ENCODE peak calls at places on chromosomes 5 and 9, in four cellular contexts. H is GM23338, O is K562, Y is GM12878. C is an unnamed sample.

GRCh38 chr9:134870746-134871667 is 9.6 kb upstream of the FCN2 start:
- DNase-seq in H (no peak), O (no peak), Y (no peak), C (peak; percentile 18)

GRCh38 chr5:140182803-140183367 is 7.9 kb downstream of the CYSTM1 start:
- DNase-seq in H (peak; percentile 20), O (peak; percentile 61), Y (no peak), C (no peak)

GRCh38 chr9:130530932-130531331 is 48.4 kb upstream of the FUBP3 start:
- DNase-seq in H (no peak), O (no peak), Y (no peak), C (peak; percentile 79)

GRCh38 chr5:142808778-142809606 is 38.8 kb downstream of the ARHGAP26 start:
- DNase-seq in H (no peak), O (no peak), Y (no peak), C (no peak)

GRCh38 chr5:98464737-98465330 is 308.6 kb upstream of the RGMB start:
- DNase-seq in H (no peak), O (no peak), Y (no peak), C (no peak)

GRCh38 chr9:136093331-136093986 is 1.6 kb downstream of the NACC2 start:
- DNase-seq in H (no peak), O (peak; percentile 80), Y (no peak), C (no peak)

GRCh38 chr5:175590471-175590881 is 67.4 kb upstream of the HRH2 start:
- DNase-seq in H (no peak), O (no peak), Y (no peak), C (no peak)

GRCh38 chr5:11385251-11385900 is 518.9 kb downstream of the CTNND2 start:
- DNase-seq in H (peak; percentile 34), O (no peak), Y (no peak), C (no peak)

GRCh38 chr5:13745508-13745907 is 199.0 kb downstream of the DNAH5 start:
- DNase-seq in H (peak; percentile 23), O (no peak), Y (no peak), C (no peak)

GRCh38 chr5:152532714-152533113 is 127.6 kb upstream of the NMUR2 start:
- DNase-seq in H (peak; percentile 82), O (peak; percentile 55), Y (peak; percentile 15), C (no peak)

GRCh38 chr5:175347931-175348330 is 96.1 kb downstream of the DRD1 start:
- DNase-seq in H (no peak), O (no peak), Y (no peak), C (no peak)

GRCh38 chr9:71762900-71763653 is 5.2 kb downstream of the CEMIP2 start:
- DNase-seq in H (no peak), O (no peak), Y (no peak), C (no peak)

GRCh38 chr5:7745882-7746735 is 104.8 kb downstream of the CFAP90 start:
- DNase-seq in H (peak; percentile 96), O (peak; percentile 80), Y (no peak), C (peak; percentile 5)

GRCh38 chr5:113294341-113295110 is 140.3 kb downstream of the TSSK1B start:
- DNase-seq in H (peak; percentile 88), O (peak; percentile 38), Y (no peak), C (peak; percentile 71)

GRCh38 chr9:37197158-37198033 is 77.0 kb downstream of the ZCCHC7 start:
- DNase-seq in H (peak; percentile 34), O (peak; percentile 96), Y (peak; percentile 79), C (no peak)

GRCh38 chr5:55338810-55339243 is 31.0 kb downstream of the MTREX start:
- DNase-seq in H (no peak), O (no peak), Y (peak; percentile 48), C (no peak)

GRCh38 chr5:160421625-160422258 is at the start of gene PTTG1:
- DNase-seq in H (peak; percentile 99), O (peak; percentile 99), Y (peak; percentile 80), C (peak; percentile 97)

GRCh38 chr5:34813473-34813872 is 25.5 kb upstream of the TTC23L start:
- DNase-seq in H (no peak), O (no peak), Y (no peak), C (no peak)

GRCh38 chr9:94697972-94698581 is 28.4 kb upstream of the AOPEP start:
- DNase-seq in H (peak; percentile 34), O (no peak), Y (no peak), C (no peak)

GRCh38 chr9:36566813-36567217 is 5.9 kb upstream of the MELK start:
- DNase-seq in H (no peak), O (no peak), Y (no peak), C (no peak)

GRCh38 chr9:93941493-93941892 is 13.7 kb downstream of the BARX1 start:
- DNase-seq in H (no peak), O (no peak), Y (no peak), C (no peak)

GRCh38 chr9:120808931-120809330 is 15.7 kb upstream of the FBXW2 start:
- DNase-seq in H (no peak), O (no peak), Y (no peak), C (no peak)

GRCh38 chr9:16469184-16469583 is 401.3 kb downstream of the BNC2 start:
- DNase-seq in H (no peak), O (no peak), Y (no peak), C (no peak)

GRCh38 chr5:137022043-137022442 is 477.1 kb downstream of the SPOCK1 start:
- DNase-seq in H (no peak), O (no peak), Y (no peak), C (no peak)

GRCh38 chr9:4678679-4679267 is 596 bp upstream of the CDC37L1 start:
- DNase-seq in H (peak; percentile 43), O (peak; percentile 24), Y (no peak), C (no peak)

GRCh38 chr5:43203373-43203772 is 11.3 kb downstream of the NIM1K start:
- DNase-seq in H (no peak), O (no peak), Y (no peak), C (no peak)

GRCh38 chr9:122777052-122777451 is 11.7 kb upstream of the OR5C1 start:
- DNase-seq in H (no peak), O (no peak), Y (no peak), C (no peak)

GRCh38 chr9:79263666-79264460 is 307.9 kb upstream of the TLE4 start:
- DNase-seq in H (no peak), O (no peak), Y (no peak), C (no peak)

GRCh38 chr5:103289024-103289423 is 30.5 kb downstream of the MACIR start:
- DNase-seq in H (no peak), O (no peak), Y (no peak), C (no peak)

GRCh38 chr9:75672478-75672877 is 218.0 kb upstream of the PCSK5 start:
- DNase-seq in H (no peak), O (no peak), Y (no peak), C (no peak)

GRCh38 chr5:62938927-62939326 is 360.3 kb downstream of the LRRC70 start:
- DNase-seq in H (peak; percentile 48), O (no peak), Y (no peak), C (no peak)

GRCh38 chr9:121568541-121569265 is 69.1 kb upstream of the GGTA1 start:
- DNase-seq in H (no peak), O (no peak), Y (no peak), C (no peak)

GRCh38 chr5:179568731-179569130 is 18.4 kb downstream of the RUFY1 start:
- DNase-seq in H (no peak), O (no peak), Y (no peak), C (no peak)

GRCh38 chr9:88322906-88323566 is 65.2 kb upstream of the SPIN1 start:
- DNase-seq in H (no peak), O (no peak), Y (no peak), C (no peak)

GRCh38 chr9:99436636-99437035 is 214.6 kb downstream of the SEC61B start:
- DNase-seq in H (no peak), O (no peak), Y (no peak), C (no peak)

GRCh38 chr5:173629628-173630027 is 13.2 kb upstream of the BOD1 start:
- DNase-seq in H (peak; percentile 79), O (peak; percentile 57), Y (no peak), C (no peak)

GRCh38 chr9:127049044-127049443 is 73.4 kb downstream of the ANGPTL2 start:
- DNase-seq in H (no peak), O (no peak), Y (peak; percentile 69), C (no peak)

GRCh38 chr9:98778251-98778650 is 18.1 kb downstream of the ANKS6 start:
- DNase-seq in H (no peak), O (no peak), Y (no peak), C (no peak)

DNA sequence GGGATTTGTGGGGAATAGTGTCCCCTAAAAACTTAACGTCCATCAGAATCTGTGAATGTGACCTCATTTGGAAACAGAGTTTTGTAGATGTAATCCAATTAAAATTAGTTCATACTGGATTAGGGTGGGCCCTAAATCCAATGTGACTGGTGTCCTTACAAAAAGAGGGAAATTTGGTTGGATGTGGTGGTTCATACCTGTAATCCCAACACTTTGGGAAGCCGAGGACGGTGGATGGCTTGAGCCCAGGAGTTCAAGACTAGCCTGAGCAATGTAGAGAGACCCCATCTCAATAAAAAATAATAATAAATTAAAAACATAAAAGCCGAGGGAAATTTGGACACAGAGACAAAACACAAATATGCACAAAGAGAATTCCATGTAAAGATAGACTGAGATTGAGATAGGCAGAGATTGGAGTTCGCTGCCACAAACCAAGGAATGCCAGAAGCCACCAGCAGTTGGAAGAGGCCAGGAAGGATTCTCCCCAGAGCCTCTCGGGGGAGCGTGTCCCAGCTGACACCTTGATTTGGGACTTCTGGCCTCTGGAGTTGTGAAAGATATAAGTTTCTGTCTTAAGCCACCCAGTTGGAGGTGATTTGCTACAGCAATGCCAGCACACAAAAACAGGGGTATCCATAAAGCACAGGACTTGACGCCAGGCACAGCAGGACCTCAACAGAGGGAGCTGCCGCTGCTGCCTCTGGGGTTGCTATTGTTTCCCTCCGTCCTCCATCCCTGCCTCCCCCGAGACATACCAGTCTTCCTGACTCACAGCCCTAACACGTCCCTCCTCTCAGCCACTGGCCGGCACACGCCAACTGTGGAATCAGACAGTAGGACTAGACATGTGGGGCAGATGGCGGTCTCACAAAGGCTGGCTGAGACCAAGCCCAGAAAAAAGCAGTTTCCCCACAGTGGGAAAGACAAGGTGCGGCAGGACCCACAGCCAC is 73.8 kb upstream of the IL17B start:
- DNase-seq in H (peak; percentile 44), O (no peak), Y (no peak), C (no peak)
- TF ChIP-seq POLR2AphosphoS5 in H (no peak), O (no peak), Y (no peak), C (peak; percentile 54)

GRCh38 chr5:5585751-5586341 is 163.4 kb downstream of the ICE1 start:
- DNase-seq in H (no peak), O (no peak), Y (no peak), C (no peak)
- TF ChIP-seq POLR2AphosphoS5 in H (no peak), O (no peak), Y (no peak), C (no peak)

DNA sequence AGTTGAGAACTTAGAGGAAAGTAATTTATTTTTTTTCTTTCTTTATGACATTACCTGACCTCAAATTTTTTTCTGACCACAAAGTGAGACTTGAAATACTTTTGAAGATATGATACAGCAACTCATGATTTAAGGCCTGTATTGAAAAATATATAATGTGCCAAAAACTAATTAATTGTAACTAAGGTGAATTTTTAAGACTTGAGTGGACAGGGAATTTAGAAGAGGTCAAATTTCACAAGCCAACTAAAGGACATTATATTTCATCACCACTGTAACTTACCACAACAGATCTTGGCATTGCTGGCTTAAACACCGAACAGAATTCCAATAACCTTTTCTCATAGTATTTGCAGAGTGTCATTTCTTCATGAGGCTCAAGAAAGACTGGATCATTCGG is 1.8 kb downstream of the CCNH start:
- DNase-seq in H (no peak), O (no peak), Y (no peak), C (no peak)
- TF ChIP-seq POLR2AphosphoS5 in H (no peak), O (no peak), Y (no peak), C (no peak)

DNA sequence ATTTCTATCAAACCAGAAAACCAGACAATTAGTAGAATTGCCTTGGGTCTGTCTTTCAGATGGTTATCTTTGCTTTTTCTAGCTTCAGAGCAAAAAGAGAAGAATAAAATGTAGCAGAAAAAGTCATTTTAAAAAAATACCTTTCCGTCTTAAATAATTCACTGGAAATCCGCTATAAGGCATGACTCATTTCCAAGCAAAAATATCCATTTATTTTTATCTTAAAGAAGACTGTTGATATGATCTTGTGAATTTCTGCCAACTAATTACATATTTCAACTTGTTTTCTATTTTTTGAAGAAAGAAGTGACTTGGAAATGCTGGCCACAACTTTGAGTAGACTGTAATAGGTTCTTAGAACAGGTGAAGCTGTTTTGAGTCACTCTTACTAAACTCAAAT is 83.7 kb downstream of the VCAN start:
- DNase-seq in H (no peak), O (no peak), Y (no peak), C (no peak)
- TF ChIP-seq POLR2AphosphoS5 in H (no peak), O (no peak), Y (no peak), C (no peak)